ENCODE peak calls at places on chromosomes 1 and 21, in six cellular contexts. K is HepG2, P is K562, H is GM12891, Y is GM12878, D is H1. O is an unnamed sample.

GRCh38 chr1:21901473-21901847 is 35.6 kb downstream of the HSPG2 start:
- DNase-seq in P (no peak), Y (no peak), K (no peak), D (no peak), H (no peak), O (no peak)

GRCh38 chr21:45016491-45017375 is 57.6 kb upstream of the ADARB1 start:
- DNase-seq in K (no peak), Y (no peak), H (no peak), D (no peak), P (no peak), O (no peak)

GRCh38 chr1:8137406-8138244 is 111.5 kb upstream of the ERRFI1 start:
- DNase-seq in K (peak), D (no peak), H (no peak), Y (no peak), P (no peak), O (no peak)

GRCh38 chr1:24910751-24911650 is 19.1 kb downstream of the RUNX3 start:
- DNase-seq in D (no peak), P (no peak), H (no peak), K (peak), Y (no peak), O (no peak)

GRCh38 chr1:157156058-157156541 is 17.9 kb upstream of the ETV3 start:
- DNase-seq in D (peak), H (peak), P (peak), K (peak), Y (no peak), O (peak)

GRCh38 chr1:156592158-156592909 is 758 bp downstream of the NAXE start:
- DNase-seq in Y (no peak), D (no peak), H (no peak), K (no peak), P (no peak), O (no peak)

GRCh38 chr1:217472915-217473314 is 158.0 kb downstream of the GPATCH2 start:
- DNase-seq in P (no peak), H (no peak), D (no peak), K (no peak), Y (no peak), O (no peak)

GRCh38 chr1:22288593-22289241 is 145.8 kb upstream of the WNT4 start:
- DNase-seq in D (no peak), K (peak), P (no peak), H (no peak), Y (no peak), O (no peak)

GRCh38 chr1:157274698-157275534 is 136.7 kb upstream of the ETV3 start:
- DNase-seq in H (no peak), P (peak), D (no peak), Y (no peak), K (no peak), O (no peak)

GRCh38 chr21:31107871-31108270 is 69.6 kb upstream of the KRTAP19-8 start:
- DNase-seq in Y (no peak), D (no peak), K (no peak), H (no peak), P (no peak), O (no peak)

GRCh38 chr1:44377925-44378784 is 23.1 kb upstream of the ERI3 start:
- DNase-seq in D (no peak), H (peak), K (peak), Y (no peak), P (peak), O (peak)

GRCh38 chr1:159000627-159001026 is 9.1 kb upstream of the IFI16 start:
- DNase-seq in Y (no peak), K (no peak), P (no peak), H (no peak), D (no peak), O (no peak)

GRCh38 chr21:44519346-44520325 is 20.4 kb downstream of the KRTAP10-1 start:
- DNase-seq in D (no peak), P (no peak), H (no peak), Y (no peak), K (no peak), O (no peak)

GRCh38 chr1:176211395-176212165 is 4.5 kb upstream of the COP1 start:
- DNase-seq in K (no peak), H (no peak), D (no peak), Y (no peak), P (no peak), O (no peak)

GRCh38 chr1:21587602-21587953 is 78.4 kb downstream of the ALPL start:
- DNase-seq in P (no peak), D (no peak), Y (no peak), K (no peak), H (no peak), O (no peak)

GRCh38 chr1:51453010-51453409 is 66.1 kb downstream of the EPS15 start:
- DNase-seq in H (no peak), K (no peak), Y (no peak), D (no peak), P (no peak), O (no peak)

GRCh38 chr1:225378880-225379279 is 49.0 kb downstream of the LBR start:
- DNase-seq in D (peak), H (no peak), P (no peak), K (peak), Y (no peak), O (no peak)

GRCh38 chr1:23673086-23673813 is 18.4 kb upstream of the RPL11 start:
- DNase-seq in P (peak), K (peak), H (no peak), Y (no peak), D (peak), O (no peak)

GRCh38 chr1:29017975-29018712 is 103.8 kb downstream of the EPB41 start:
- DNase-seq in K (no peak), H (no peak), P (no peak), D (no peak), Y (no peak), O (no peak)

GRCh38 chr1:115133440-115133839 is 44.1 kb upstream of the TSPAN2 start:
- DNase-seq in Y (no peak), H (no peak), K (no peak), P (no peak), D (no peak), O (no peak)

GRCh38 chr1:41908288-41908895 is 10.3 kb downstream of the HIVEP3 start:
- DNase-seq in Y (no peak), D (no peak), K (no peak), H (no peak), P (no peak), O (no peak)

GRCh38 chr1:78688701-78689100 is 39.1 kb downstream of the IFI44 start:
- DNase-seq in K (no peak), H (no peak), P (no peak), D (no peak), Y (no peak), O (no peak)
- TF ChIP-seq POLR2A in K (no peak), H (no peak), P (no peak), D (no peak), Y (no peak), O (no peak)

GRCh38 chr21:36948686-36949085 is 17.8 kb downstream of the HLCS start:
- DNase-seq in P (no peak), H (no peak), Y (no peak), D (no peak), K (no peak), O (no peak)
- TF ChIP-seq TAF1 in P (no peak), H (no peak), Y (no peak), D (no peak), K (no peak), O (no peak)

DNA sequence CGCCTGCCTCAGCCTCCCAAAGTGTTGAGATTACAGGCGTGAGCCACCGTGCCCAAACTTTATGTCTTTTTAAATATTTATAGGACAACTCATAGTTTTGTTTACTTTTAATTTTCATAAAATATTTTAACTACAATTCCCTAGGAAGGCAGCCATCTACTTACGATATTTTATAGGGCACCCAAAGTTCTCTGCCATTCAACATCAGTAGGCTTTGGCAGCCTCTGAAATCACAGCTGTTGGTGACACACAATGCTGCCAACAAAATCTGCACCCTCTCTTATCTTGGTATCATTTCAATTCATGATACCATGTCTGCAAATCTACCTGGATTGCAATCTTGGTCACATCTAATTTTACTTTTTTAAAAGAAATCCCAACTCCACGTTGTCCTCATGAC is 27.1 kb upstream of the ERO1B start:
- DNase-seq in D (no peak), K (no peak), P (no peak), Y (no peak), H (no peak), O (no peak)
- TF ChIP-seq POLR2AphosphoS5 in D (no peak), K (no peak), P (no peak), Y (no peak), H (no peak), O (no peak)

GRCh38 chr1:113088972-113089371 is 16.0 kb downstream of the LRIG2 start:
- DNase-seq in D (no peak), K (no peak), P (peak), H (no peak), Y (no peak), O (no peak)
- TF ChIP-seq POLR2A in D (no peak), K (no peak), P (no peak), H (no peak), Y (no peak), O (no peak)

GRCh38 chr1:9444532-9444931 is 94.7 kb upstream of the SLC25A33 start:
- DNase-seq in H (no peak), K (no peak), Y (no peak), D (no peak), P (no peak), O (no peak)
- TF ChIP-seq TAF1 in H (no peak), K (no peak), Y (no peak), D (no peak), P (no peak), O (no peak)

DNA sequence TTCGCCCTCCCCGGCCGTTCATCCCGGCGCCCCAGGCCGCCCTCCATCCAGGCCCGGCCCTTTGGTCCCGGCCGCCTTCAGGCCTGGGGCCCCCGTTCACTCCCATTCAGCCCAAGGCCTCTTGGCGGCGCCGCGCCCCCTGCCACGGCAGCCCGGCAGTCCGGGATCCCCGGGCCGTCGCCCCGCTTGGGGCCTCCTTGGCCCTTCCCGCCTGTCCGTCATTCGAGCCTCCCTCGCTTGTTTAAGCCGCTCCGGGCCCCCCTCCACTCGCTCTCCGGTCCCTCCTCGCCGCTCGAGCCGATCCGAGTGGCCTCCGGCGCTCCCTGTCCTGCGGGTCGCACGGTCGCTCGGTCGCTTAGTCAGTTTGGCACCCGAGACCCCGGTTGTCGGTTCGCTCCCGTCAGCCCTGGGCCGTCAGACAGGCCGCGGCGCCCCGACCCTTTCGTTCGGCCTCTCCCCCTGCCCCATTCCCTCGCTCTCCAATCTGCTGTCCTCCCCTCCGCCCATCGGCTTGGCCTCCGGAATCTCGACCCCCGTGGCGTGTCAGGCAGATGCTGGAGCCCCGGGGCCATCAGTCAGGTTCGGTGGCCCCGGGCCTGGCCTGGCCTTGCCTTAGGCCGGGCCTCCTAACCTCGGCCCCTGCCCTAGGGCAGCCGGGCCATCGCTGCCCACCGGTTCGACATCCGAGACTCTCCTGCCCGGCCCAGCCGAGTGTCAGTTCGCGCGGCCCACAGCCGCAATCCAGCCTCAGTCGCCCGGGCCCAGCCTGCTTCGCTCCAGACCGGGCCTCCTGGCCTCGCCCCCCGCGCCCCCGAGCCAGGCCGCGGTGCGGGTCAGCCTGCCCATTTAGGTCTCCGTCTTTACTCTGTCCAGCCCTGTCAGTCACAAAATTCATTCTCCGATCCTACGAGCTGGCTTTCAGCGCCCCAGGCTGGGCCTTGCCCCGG is 1.1 kb downstream of the LRRC41 start:
- DNase-seq in Y (no peak), H (peak), K (peak), P (peak), D (no peak), O (peak)
- TF ChIP-seq POLR2AphosphoS5 in Y (no peak), H (no peak), K (no peak), P (no peak), D (no peak), O (no peak)

DNA sequence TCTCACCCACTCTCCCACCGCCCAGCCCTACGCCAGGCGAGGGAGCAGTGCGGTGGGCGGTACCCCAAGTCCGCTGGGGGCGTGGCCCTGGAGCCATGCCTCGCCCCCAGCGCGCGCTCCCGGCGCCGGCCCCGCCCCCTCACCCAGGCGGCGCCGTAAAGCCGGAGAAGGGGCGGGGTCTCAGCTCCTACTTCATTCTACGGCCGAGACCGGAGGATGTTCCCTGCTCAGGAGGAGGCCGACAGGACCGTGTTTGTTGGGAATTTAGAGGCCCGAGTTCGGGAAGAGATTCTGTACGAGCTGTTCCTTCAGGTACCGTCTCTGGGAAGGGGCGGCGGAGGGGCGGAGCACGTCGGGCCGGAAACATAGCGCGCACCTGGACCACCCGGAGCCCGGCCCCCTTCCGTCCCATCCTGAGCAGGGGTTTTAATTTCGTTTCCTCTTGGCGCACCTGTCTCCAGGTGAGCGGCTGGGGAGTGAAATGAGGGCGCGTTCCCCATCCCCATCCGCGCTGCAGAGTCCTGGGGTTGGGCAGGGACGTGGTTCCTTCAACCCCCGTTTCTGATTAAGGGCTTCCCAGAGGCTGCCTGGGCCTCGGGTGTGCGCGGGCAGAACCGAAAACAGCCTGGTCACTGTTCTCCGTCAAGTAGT is at the start of gene RBM11:
- DNase-seq in Y (no peak), H (peak), P (peak), K (peak), D (peak), O (peak)
- TF ChIP-seq POLR2A in Y (no peak), H (no peak), P (no peak), K (no peak), D (no peak), O (no peak)

DNA sequence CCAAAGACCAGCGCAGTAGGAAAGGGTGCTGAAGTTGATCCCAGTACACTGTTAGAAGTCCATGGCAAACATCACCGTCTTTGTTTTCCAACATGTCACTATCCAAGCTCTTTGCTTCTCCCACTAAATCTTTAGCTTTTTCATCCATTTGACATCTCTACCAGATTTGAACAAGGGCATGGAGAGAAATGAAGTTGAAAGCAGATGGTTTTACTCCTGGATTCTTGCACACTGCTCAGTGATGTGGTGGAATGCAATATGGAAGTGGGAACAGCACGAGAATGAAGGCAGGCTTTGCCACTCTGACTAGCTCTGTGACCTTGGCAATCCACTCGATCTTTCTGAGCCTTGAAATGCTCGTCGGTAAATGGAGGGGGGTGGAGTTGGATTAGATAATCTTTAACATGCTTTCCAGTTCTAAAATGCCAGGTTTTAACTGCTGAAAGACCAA is 20.4 kb downstream of the DSTYK start:
- DNase-seq in D (no peak), Y (no peak), H (no peak), K (peak), P (no peak), O (no peak)
- TF ChIP-seq TAF1 in D (no peak), Y (no peak), H (no peak), K (no peak), P (no peak), O (no peak)